ENCODE peak calls at places on chromosomes 2 and 18, in eight cellular contexts. One of them, this sample, is unnamed.

GRCh38 chr2:236246711-236247246 is 17.4 kb downstream of the ASB18 start:
- DNase-seq in cardiac fibroblast: no peak
- DNase-seq in cerebellar cortex: no peak
- DNase-seq in activated CD8-positive, alpha-beta memory T cell treated with anti-CD3 and anti-CD28 coated beads for 24 hours: no peak
- DNase-seq in NCI-H1436: no peak
- DNase-seq in pons: no peak
- DNase-seq in mucosa of gallbladder: no peak
- DNase-seq in anterior cingulate cortex: no peak
- DNase-seq in this sample: no peak

GRCh38 chr2:8296340-8296739 is 385.5 kb upstream of the ID2 start:
- DNase-seq in cardiac fibroblast: no peak
- DNase-seq in cerebellar cortex: no peak
- DNase-seq in activated CD8-positive, alpha-beta memory T cell treated with anti-CD3 and anti-CD28 coated beads for 24 hours: no peak
- DNase-seq in NCI-H1436: no peak
- DNase-seq in pons: no peak
- DNase-seq in mucosa of gallbladder: no peak
- DNase-seq in anterior cingulate cortex: no peak
- DNase-seq in this sample: no peak

GRCh38 chr2:236472711-236473495 is 96.7 kb upstream of the ACKR3 start:
- DNase-seq in cardiac fibroblast: no peak
- DNase-seq in cerebellar cortex: peak; percentile 14
- DNase-seq in activated CD8-positive, alpha-beta memory T cell treated with anti-CD3 and anti-CD28 coated beads for 24 hours: no peak
- DNase-seq in NCI-H1436: no peak
- DNase-seq in pons: peak; percentile 32
- DNase-seq in mucosa of gallbladder: no peak
- DNase-seq in anterior cingulate cortex: no peak
- DNase-seq in this sample: no peak

GRCh38 chr2:173898996-173899395 is 66.2 kb downstream of the SP3 start:
- DNase-seq in cardiac fibroblast: no peak
- DNase-seq in cerebellar cortex: no peak
- DNase-seq in activated CD8-positive, alpha-beta memory T cell treated with anti-CD3 and anti-CD28 coated beads for 24 hours: no peak
- DNase-seq in NCI-H1436: no peak
- DNase-seq in pons: no peak
- DNase-seq in mucosa of gallbladder: no peak
- DNase-seq in anterior cingulate cortex: no peak
- DNase-seq in this sample: no peak

GRCh38 chr2:16553222-16553621 is 112.4 kb downstream of the CYRIA start:
- DNase-seq in cardiac fibroblast: peak; percentile 56
- DNase-seq in cerebellar cortex: peak; percentile 51
- DNase-seq in activated CD8-positive, alpha-beta memory T cell treated with anti-CD3 and anti-CD28 coated beads for 24 hours: no peak
- DNase-seq in NCI-H1436: peak; percentile 18
- DNase-seq in pons: peak; percentile 69
- DNase-seq in mucosa of gallbladder: peak; percentile 24
- DNase-seq in anterior cingulate cortex: peak; percentile 5
- DNase-seq in this sample: peak; percentile 73

GRCh38 chr2:136129601-136130000 is 11.7 kb upstream of the CXCR4 start:
- DNase-seq in cardiac fibroblast: no peak
- DNase-seq in cerebellar cortex: no peak
- DNase-seq in activated CD8-positive, alpha-beta memory T cell treated with anti-CD3 and anti-CD28 coated beads for 24 hours: no peak
- DNase-seq in NCI-H1436: no peak
- DNase-seq in pons: no peak
- DNase-seq in mucosa of gallbladder: no peak
- DNase-seq in anterior cingulate cortex: no peak
- DNase-seq in this sample: no peak

GRCh38 chr2:47656715-47657600 is 126.0 kb upstream of the MSH6 start:
- DNase-seq in cardiac fibroblast: peak; percentile 5
- DNase-seq in cerebellar cortex: no peak
- DNase-seq in activated CD8-positive, alpha-beta memory T cell treated with anti-CD3 and anti-CD28 coated beads for 24 hours: no peak
- DNase-seq in NCI-H1436: no peak
- DNase-seq in pons: no peak
- DNase-seq in mucosa of gallbladder: no peak
- DNase-seq in anterior cingulate cortex: no peak
- DNase-seq in this sample: no peak

GRCh38 chr2:200742426-200742825 is 69.3 kb upstream of the BZW1 start:
- DNase-seq in cardiac fibroblast: peak; percentile 90
- DNase-seq in cerebellar cortex: peak; percentile 80
- DNase-seq in activated CD8-positive, alpha-beta memory T cell treated with anti-CD3 and anti-CD28 coated beads for 24 hours: no peak
- DNase-seq in NCI-H1436: no peak
- DNase-seq in pons: no peak
- DNase-seq in mucosa of gallbladder: peak; percentile 34
- DNase-seq in anterior cingulate cortex: no peak
- DNase-seq in this sample: no peak

GRCh38 chr2:233966388-233966787 is 49.2 kb downstream of the TRPM8 start:
- DNase-seq in cardiac fibroblast: no peak
- DNase-seq in cerebellar cortex: no peak
- DNase-seq in activated CD8-positive, alpha-beta memory T cell treated with anti-CD3 and anti-CD28 coated beads for 24 hours: no peak
- DNase-seq in NCI-H1436: no peak
- DNase-seq in pons: peak; percentile 31
- DNase-seq in mucosa of gallbladder: no peak
- DNase-seq in anterior cingulate cortex: peak; percentile 19
- DNase-seq in this sample: no peak

GRCh38 chr2:29329899-29330298 is 214.7 kb downstream of the CLIP4 start:
- DNase-seq in cardiac fibroblast: no peak
- DNase-seq in cerebellar cortex: no peak
- DNase-seq in activated CD8-positive, alpha-beta memory T cell treated with anti-CD3 and anti-CD28 coated beads for 24 hours: no peak
- DNase-seq in NCI-H1436: no peak
- DNase-seq in pons: no peak
- DNase-seq in mucosa of gallbladder: no peak
- DNase-seq in anterior cingulate cortex: no peak
- DNase-seq in this sample: no peak

GRCh38 chr2:156083707-156084494 is 248.6 kb downstream of the NR4A2 start:
- DNase-seq in cardiac fibroblast: peak; percentile 1
- DNase-seq in cerebellar cortex: no peak
- DNase-seq in activated CD8-positive, alpha-beta memory T cell treated with anti-CD3 and anti-CD28 coated beads for 24 hours: no peak
- DNase-seq in NCI-H1436: no peak
- DNase-seq in pons: no peak
- DNase-seq in mucosa of gallbladder: no peak
- DNase-seq in anterior cingulate cortex: no peak
- DNase-seq in this sample: no peak

GRCh38 chr2:145842002-145842401 is 1322.1 kb upstream of the ZEB2 start:
- DNase-seq in cardiac fibroblast: peak; percentile 41
- DNase-seq in cerebellar cortex: no peak
- DNase-seq in activated CD8-positive, alpha-beta memory T cell treated with anti-CD3 and anti-CD28 coated beads for 24 hours: no peak
- DNase-seq in NCI-H1436: no peak
- DNase-seq in pons: no peak
- DNase-seq in mucosa of gallbladder: no peak
- DNase-seq in anterior cingulate cortex: no peak
- DNase-seq in this sample: no peak

GRCh38 chr2:168182850-168183249 is 64.5 kb downstream of the STK39 start:
- DNase-seq in cardiac fibroblast: no peak
- DNase-seq in cerebellar cortex: no peak
- DNase-seq in activated CD8-positive, alpha-beta memory T cell treated with anti-CD3 and anti-CD28 coated beads for 24 hours: no peak
- DNase-seq in NCI-H1436: no peak
- DNase-seq in pons: no peak
- DNase-seq in mucosa of gallbladder: no peak
- DNase-seq in anterior cingulate cortex: no peak
- DNase-seq in this sample: no peak

GRCh38 chr2:24509840-24510239 is 18.8 kb downstream of the NCOA1 start:
- DNase-seq in cardiac fibroblast: no peak
- DNase-seq in cerebellar cortex: no peak
- DNase-seq in activated CD8-positive, alpha-beta memory T cell treated with anti-CD3 and anti-CD28 coated beads for 24 hours: no peak
- DNase-seq in NCI-H1436: no peak
- DNase-seq in pons: no peak
- DNase-seq in mucosa of gallbladder: no peak
- DNase-seq in anterior cingulate cortex: no peak
- DNase-seq in this sample: no peak

GRCh38 chr2:133753665-133754064 is 185.4 kb upstream of the NCKAP5 start:
- DNase-seq in cardiac fibroblast: no peak
- DNase-seq in cerebellar cortex: no peak
- DNase-seq in activated CD8-positive, alpha-beta memory T cell treated with anti-CD3 and anti-CD28 coated beads for 24 hours: no peak
- DNase-seq in NCI-H1436: no peak
- DNase-seq in pons: no peak
- DNase-seq in mucosa of gallbladder: no peak
- DNase-seq in anterior cingulate cortex: no peak
- DNase-seq in this sample: no peak

GRCh38 chr2:167271941-167272340 is 383.7 kb downstream of the XIRP2 start:
- DNase-seq in cardiac fibroblast: no peak
- DNase-seq in cerebellar cortex: no peak
- DNase-seq in activated CD8-positive, alpha-beta memory T cell treated with anti-CD3 and anti-CD28 coated beads for 24 hours: no peak
- DNase-seq in NCI-H1436: no peak
- DNase-seq in pons: no peak
- DNase-seq in mucosa of gallbladder: no peak
- DNase-seq in anterior cingulate cortex: no peak
- DNase-seq in this sample: no peak

GRCh38 chr2:98519156-98519555 is 74.5 kb downstream of the INPP4A start:
- DNase-seq in cardiac fibroblast: peak; percentile 17
- DNase-seq in cerebellar cortex: peak; percentile 41
- DNase-seq in activated CD8-positive, alpha-beta memory T cell treated with anti-CD3 and anti-CD28 coated beads for 24 hours: no peak
- DNase-seq in NCI-H1436: no peak
- DNase-seq in pons: no peak
- DNase-seq in mucosa of gallbladder: no peak
- DNase-seq in anterior cingulate cortex: no peak
- DNase-seq in this sample: no peak

GRCh38 chr2:176392125-176392704 is 123.0 kb downstream of the MTX2 start:
- DNase-seq in cardiac fibroblast: peak; percentile 15
- DNase-seq in cerebellar cortex: no peak
- DNase-seq in activated CD8-positive, alpha-beta memory T cell treated with anti-CD3 and anti-CD28 coated beads for 24 hours: no peak
- DNase-seq in NCI-H1436: no peak
- DNase-seq in pons: no peak
- DNase-seq in mucosa of gallbladder: no peak
- DNase-seq in anterior cingulate cortex: no peak
- DNase-seq in this sample: no peak

GRCh38 chr18:59915606-59916005 is 15.8 kb downstream of the PMAIP1 start:
- DNase-seq in cardiac fibroblast: no peak
- DNase-seq in cerebellar cortex: no peak
- DNase-seq in activated CD8-positive, alpha-beta memory T cell treated with anti-CD3 and anti-CD28 coated beads for 24 hours: no peak
- DNase-seq in NCI-H1436: no peak
- DNase-seq in pons: no peak
- DNase-seq in mucosa of gallbladder: no peak
- DNase-seq in anterior cingulate cortex: no peak
- DNase-seq in this sample: no peak

GRCh38 chr2:216583157-216583556 is 50.1 kb upstream of the IGFBP2 start:
- DNase-seq in cardiac fibroblast: peak; percentile 52
- DNase-seq in cerebellar cortex: no peak
- DNase-seq in activated CD8-positive, alpha-beta memory T cell treated with anti-CD3 and anti-CD28 coated beads for 24 hours: no peak
- DNase-seq in NCI-H1436: no peak
- DNase-seq in pons: no peak
- DNase-seq in mucosa of gallbladder: no peak
- DNase-seq in anterior cingulate cortex: no peak
- DNase-seq in this sample: no peak

GRCh38 chr2:191115391-191115790 is 35.4 kb downstream of the STAT4 start:
- DNase-seq in cardiac fibroblast: no peak
- DNase-seq in cerebellar cortex: no peak
- DNase-seq in activated CD8-positive, alpha-beta memory T cell treated with anti-CD3 and anti-CD28 coated beads for 24 hours: peak; percentile 64
- DNase-seq in NCI-H1436: no peak
- DNase-seq in pons: no peak
- DNase-seq in mucosa of gallbladder: no peak
- DNase-seq in anterior cingulate cortex: no peak
- DNase-seq in this sample: no peak

GRCh38 chr18:76588591-76589303 is 93.7 kb upstream of the ZNF516 start:
- DNase-seq in cardiac fibroblast: peak; percentile 42
- DNase-seq in cerebellar cortex: no peak
- DNase-seq in activated CD8-positive, alpha-beta memory T cell treated with anti-CD3 and anti-CD28 coated beads for 24 hours: no peak
- DNase-seq in NCI-H1436: no peak
- DNase-seq in pons: no peak
- DNase-seq in mucosa of gallbladder: no peak
- DNase-seq in anterior cingulate cortex: no peak
- DNase-seq in this sample: peak; percentile 27

GRCh38 chr18:28178720-28179119 is 1.8 kb upstream of the CDH2 start:
- DNase-seq in cardiac fibroblast: no peak
- DNase-seq in cerebellar cortex: no peak
- DNase-seq in activated CD8-positive, alpha-beta memory T cell treated with anti-CD3 and anti-CD28 coated beads for 24 hours: no peak
- DNase-seq in NCI-H1436: no peak
- DNase-seq in pons: no peak
- DNase-seq in mucosa of gallbladder: no peak
- DNase-seq in anterior cingulate cortex: no peak
- DNase-seq in this sample: no peak

GRCh38 chr2:102753563-102754159 is 8.2 kb upstream of the TMEM182 start:
- DNase-seq in cardiac fibroblast: peak; percentile 66
- DNase-seq in cerebellar cortex: peak; percentile 82
- DNase-seq in activated CD8-positive, alpha-beta memory T cell treated with anti-CD3 and anti-CD28 coated beads for 24 hours: no peak
- DNase-seq in NCI-H1436: peak; percentile 22
- DNase-seq in pons: peak; percentile 53
- DNase-seq in mucosa of gallbladder: no peak
- DNase-seq in anterior cingulate cortex: no peak
- DNase-seq in this sample: peak; percentile 62

GRCh38 chr2:207865210-207865609 is 95.5 kb upstream of the FZD5 start:
- DNase-seq in cardiac fibroblast: no peak
- DNase-seq in cerebellar cortex: no peak
- DNase-seq in activated CD8-positive, alpha-beta memory T cell treated with anti-CD3 and anti-CD28 coated beads for 24 hours: no peak
- DNase-seq in NCI-H1436: no peak
- DNase-seq in pons: no peak
- DNase-seq in mucosa of gallbladder: no peak
- DNase-seq in anterior cingulate cortex: no peak
- DNase-seq in this sample: no peak

GRCh38 chr2:10276481-10277292 is 26.0 kb upstream of the HPCAL1 start:
- DNase-seq in cardiac fibroblast: no peak
- DNase-seq in cerebellar cortex: no peak
- DNase-seq in activated CD8-positive, alpha-beta memory T cell treated with anti-CD3 and anti-CD28 coated beads for 24 hours: no peak
- DNase-seq in NCI-H1436: no peak
- DNase-seq in pons: no peak
- DNase-seq in mucosa of gallbladder: no peak
- DNase-seq in anterior cingulate cortex: no peak
- DNase-seq in this sample: no peak

This sample was measured in neural progenitor cell.